ENCODE peak calls at places on chromosomes 1 and 21, in eight cellular contexts. D is GM13977; O is nephron progenitor cell; E is EL; K is NCI-H2029; G is stimulated activated CD4-positive, alpha-beta T cell treated with anti-CD3 and anti-CD28 coated beads, Interleukin-15, amount 100 ng/mL, for 48 hours; N is T-helper 17 cell; C is NCI-H1417 treated with DMSO at 0.1 percent for 48 hours. A is an unnamed sample.

GRCh38 chr1:29245876-29246275 is 9.6 kb downstream of the PTPRU start:
- DNase-seq in D (no peak), O (no peak), E (peak; percentile 41), K (no peak), G (no peak), N (no peak), C (no peak), A (no peak)

GRCh38 chr1:87863317-87863716 is 534.6 kb downstream of the LMO4 start:
- DNase-seq in D (no peak), O (no peak), E (no peak), K (no peak), G (no peak), N (no peak), C (no peak), A (no peak)

GRCh38 chr21:42666023-42666747 is 12.8 kb downstream of the PDE9A start:
- DNase-seq in D (peak; percentile 70), O (peak; percentile 23), E (no peak), K (no peak), G (no peak), N (peak; percentile 26), C (no peak), A (peak; percentile 49)

GRCh38 chr1:191206808-191207207 is 729.1 kb upstream of the BRINP3 start:
- DNase-seq in D (no peak), O (no peak), E (peak; percentile 25), K (no peak), G (no peak), N (no peak), C (no peak), A (no peak)

GRCh38 chr1:165241321-165241720 is 115.2 kb downstream of the LMX1A start:
- DNase-seq in D (no peak), O (no peak), E (no peak), K (no peak), G (no peak), N (no peak), C (no peak), A (no peak)

GRCh38 chr1:204420039-204421004 is 8.7 kb upstream of the PPP1R15B start:
- DNase-seq in D (peak; percentile 46), O (no peak), E (no peak), K (no peak), G (no peak), N (no peak), C (no peak), A (no peak)

GRCh38 chr1:237670296-237670695 is 220.4 kb downstream of the ZP4 start:
- DNase-seq in D (no peak), O (no peak), E (no peak), K (no peak), G (no peak), N (no peak), C (no peak), A (no peak)

GRCh38 chr1:53031732-53032131 is 30.3 kb upstream of the PODN start:
- DNase-seq in D (no peak), O (no peak), E (no peak), K (no peak), G (no peak), N (no peak), C (no peak), A (no peak)

GRCh38 chr1:170494369-170494768 is 37.6 kb upstream of the GORAB start:
- DNase-seq in D (no peak), O (no peak), E (peak; percentile 44), K (no peak), G (no peak), N (no peak), C (no peak), A (no peak)

GRCh38 chr1:246828818-246829217 is 102.9 kb downstream of the AHCTF1 start:
- DNase-seq in D (no peak), O (no peak), E (no peak), K (no peak), G (no peak), N (no peak), C (no peak), A (no peak)

GRCh38 chr1:230821346-230821745 is 47.0 kb downstream of the C1orf198 start:
- DNase-seq in D (no peak), O (no peak), E (no peak), K (no peak), G (no peak), N (no peak), C (no peak), A (no peak)

GRCh38 chr1:58789322-58789856 is 5.5 kb upstream of the JUN start:
- DNase-seq in D (no peak), O (no peak), E (no peak), K (no peak), G (no peak), N (no peak), C (no peak), A (no peak)

GRCh38 chr1:54284781-54285563 is 85.0 kb downstream of the MRPL37 start:
- DNase-seq in D (no peak), O (no peak), E (no peak), K (no peak), G (no peak), N (no peak), C (no peak), A (no peak)

GRCh38 chr1:30684881-30685795 is 38.2 kb downstream of the MATN1 start:
- DNase-seq in D (no peak), O (peak; percentile 92), E (no peak), K (peak; percentile 93), G (no peak), N (no peak), C (peak; percentile 17), A (no peak)

GRCh38 chr1:9009438-9010366 is 16.5 kb downstream of the SLC2A7 start:
- DNase-seq in D (peak; percentile 66), O (peak; percentile 60), E (peak; percentile 35), K (peak; percentile 7), G (no peak), N (no peak), C (no peak), A (peak; percentile 75)

GRCh38 chr1:204411451-204412245 is at the start of gene PPP1R15B:
- DNase-seq in D (peak; percentile 95), O (peak; percentile 96), E (peak; percentile 98), K (peak; percentile 96), G (peak; percentile 95), N (peak; percentile 95), C (peak; percentile 98), A (peak; percentile 99)

GRCh38 chr1:201859424-201859823 is 29.3 kb upstream of the SHISA4 start:
- DNase-seq in D (no peak), O (no peak), E (no peak), K (no peak), G (no peak), N (no peak), C (no peak), A (no peak)

GRCh38 chr21:35896060-35896459 is 164.3 kb downstream of the SETD4 start:
- DNase-seq in D (peak; percentile 54), O (no peak), E (no peak), K (no peak), G (no peak), N (no peak), C (no peak), A (peak; percentile 13)

GRCh38 chr1:21936366-21937031 is 611 bp downstream of the HSPG2 start:
- DNase-seq in D (no peak), O (peak; percentile 43), E (no peak), K (no peak), G (no peak), N (no peak), C (no peak), A (no peak)

GRCh38 chr1:209577346-209577745 is 6.2 kb upstream of the CAMK1G start:
- DNase-seq in D (no peak), O (no peak), E (peak; percentile 84), K (no peak), G (no peak), N (no peak), C (no peak), A (no peak)

GRCh38 chr1:210315529-210315928 is 13.2 kb upstream of the HHAT start:
- DNase-seq in D (no peak), O (no peak), E (no peak), K (no peak), G (no peak), N (no peak), C (no peak), A (no peak)

GRCh38 chr1:234316486-234316885 is 56.8 kb upstream of the COA6 start:
- DNase-seq in D (no peak), O (no peak), E (no peak), K (no peak), G (no peak), N (no peak), C (no peak), A (no peak)

GRCh38 chr1:5648410-5649165 is 343.6 kb downstream of the NPHP4 start:
- DNase-seq in D (no peak), O (no peak), E (no peak), K (peak; percentile 54), G (no peak), N (no peak), C (no peak), A (no peak)

GRCh38 chr1:155081472-155082300 is 3.0 kb downstream of the EFNA3 start:
- DNase-seq in D (no peak), O (peak; percentile 60), E (no peak), K (no peak), G (no peak), N (no peak), C (no peak), A (no peak)

GRCh38 chr1:184513966-184514365 is 127.1 kb downstream of the C1orf21 start:
- DNase-seq in D (no peak), O (no peak), E (peak; percentile 66), K (no peak), G (no peak), N (no peak), C (no peak), A (no peak)

GRCh38 chr1:67536957-67537646 is 106.9 kb upstream of the SERBP1 start:
- DNase-seq in D (no peak), O (no peak), E (no peak), K (no peak), G (no peak), N (no peak), C (no peak), A (no peak)

GRCh38 chr1:227895828-227896685 is 51.7 kb downstream of the WNT9A start:
- DNase-seq in D (no peak), O (peak; percentile 28), E (peak; percentile 28), K (no peak), G (no peak), N (peak; percentile 3), C (no peak), A (no peak)

GRCh38 chr1:159821171-159821867 is 5.4 kb upstream of the SLAMF8 start:
- DNase-seq in D (peak; percentile 42), O (no peak), E (no peak), K (no peak), G (no peak), N (peak; percentile 14), C (no peak), A (no peak)

GRCh38 chr21:34933609-34934345 is 115.3 kb downstream of the RUNX1 start:
- DNase-seq in D (no peak), O (no peak), E (no peak), K (no peak), G (no peak), N (peak; percentile 12), C (no peak), A (no peak)

GRCh38 chr1:12565094-12565965 is 52.7 kb downstream of the DHRS3 start:
- DNase-seq in D (no peak), O (no peak), E (no peak), K (no peak), G (no peak), N (no peak), C (no peak), A (no peak)

GRCh38 chr21:33861125-33861524 is 54.5 kb downstream of the ATP5PO start:
- DNase-seq in D (no peak), O (no peak), E (no peak), K (no peak), G (no peak), N (no peak), C (no peak), A (no peak)

GRCh38 chr1:87392241-87393192 is 63.8 kb downstream of the LMO4 start:
- DNase-seq in D (no peak), O (no peak), E (peak; percentile 73), K (no peak), G (no peak), N (no peak), C (no peak), A (no peak)

GRCh38 chr21:32861871-32862270 is 90.3 kb upstream of the PAXBP1 start:
- DNase-seq in D (no peak), O (no peak), E (no peak), K (no peak), G (no peak), N (no peak), C (no peak), A (no peak)

GRCh38 chr1:98963359-98963758 is 41.3 kb downstream of the PLPPR5 start:
- DNase-seq in D (no peak), O (no peak), E (peak; percentile 66), K (no peak), G (no peak), N (no peak), C (no peak), A (no peak)

A was measured in GM06990.